ENCODE peak calls at places on chromosomes 12 and 14, in five cellular contexts. One of them, this sample, is unnamed.

GRCh38 chr14:50846171-50846880 is 15.4 kb upstream of the NIN start:
- DNase-seq in Peyer's patch: no peak
- DNase-seq in lower leg skin: no peak
- DNase-seq in stomach: no peak
- DNase-seq in adrenal gland: no peak
- DNase-seq in this sample: no peak

GRCh38 chr12:14913381-14913781 is 25.0 kb downstream of the ERP27 start:
- DNase-seq in Peyer's patch: no peak
- DNase-seq in lower leg skin: no peak
- DNase-seq in stomach: peak; percentile 38
- DNase-seq in adrenal gland: no peak
- DNase-seq in this sample: no peak

GRCh38 chr12:93802698-93803097 is 125.5 kb downstream of the CRADD start:
- DNase-seq in Peyer's patch: no peak
- DNase-seq in lower leg skin: no peak
- DNase-seq in stomach: no peak
- DNase-seq in adrenal gland: no peak
- DNase-seq in this sample: no peak

GRCh38 chr14:103629503-103630121 is 601 bp downstream of the KLC1 start:
- DNase-seq in Peyer's patch: peak; percentile 77
- DNase-seq in lower leg skin: peak; percentile 93
- DNase-seq in stomach: peak; percentile 55
- DNase-seq in adrenal gland: peak; percentile 53
- DNase-seq in this sample: peak; percentile 73

GRCh38 chr12:1013618-1014489 is 22.8 kb downstream of the ERC1 start:
- DNase-seq in Peyer's patch: no peak
- DNase-seq in lower leg skin: no peak
- DNase-seq in stomach: no peak
- DNase-seq in adrenal gland: peak; percentile 66
- DNase-seq in this sample: no peak

GRCh38 chr14:69932391-69932790 is 53.2 kb downstream of the SMOC1 start:
- DNase-seq in Peyer's patch: no peak
- DNase-seq in lower leg skin: no peak
- DNase-seq in stomach: no peak
- DNase-seq in adrenal gland: no peak
- DNase-seq in this sample: no peak

GRCh38 chr12:107684990-107685359 is 624 bp upstream of the PWP1 start:
- DNase-seq in Peyer's patch: no peak
- DNase-seq in lower leg skin: no peak
- DNase-seq in stomach: no peak
- DNase-seq in adrenal gland: peak; percentile 30
- DNase-seq in this sample: no peak

GRCh38 chr14:31897581-31898186 is 179.4 kb upstream of the ARHGAP5 start:
- DNase-seq in Peyer's patch: no peak
- DNase-seq in lower leg skin: no peak
- DNase-seq in stomach: no peak
- DNase-seq in adrenal gland: no peak
- DNase-seq in this sample: no peak

GRCh38 chr12:104555650-104556049 is 98.9 kb downstream of the CHST11 start:
- DNase-seq in Peyer's patch: no peak
- DNase-seq in lower leg skin: no peak
- DNase-seq in stomach: no peak
- DNase-seq in adrenal gland: no peak
- DNase-seq in this sample: no peak

GRCh38 chr12:97404093-97404492 is 58.5 kb upstream of the RMST start:
- DNase-seq in Peyer's patch: no peak
- DNase-seq in lower leg skin: no peak
- DNase-seq in stomach: no peak
- DNase-seq in adrenal gland: no peak
- DNase-seq in this sample: no peak

GRCh38 chr12:108633534-108634224 is at the start of gene SELPLG:
- DNase-seq in Peyer's patch: no peak
- DNase-seq in lower leg skin: peak; percentile 93
- DNase-seq in stomach: peak; percentile 69
- DNase-seq in adrenal gland: peak; percentile 44
- DNase-seq in this sample: peak; percentile 68

GRCh38 chr12:53973093-53974042 is at the start of gene HOXC11:
- DNase-seq in Peyer's patch: peak; percentile 46
- DNase-seq in lower leg skin: peak; percentile 92
- DNase-seq in stomach: no peak
- DNase-seq in adrenal gland: no peak
- DNase-seq in this sample: no peak
- TF ChIP-seq POLR2A in Peyer's patch: no peak
- TF ChIP-seq POLR2A in lower leg skin: no peak
- TF ChIP-seq POLR2A in stomach: no peak
- TF ChIP-seq POLR2A in adrenal gland: no peak
- TF ChIP-seq POLR2A in this sample: no peak

DNA sequence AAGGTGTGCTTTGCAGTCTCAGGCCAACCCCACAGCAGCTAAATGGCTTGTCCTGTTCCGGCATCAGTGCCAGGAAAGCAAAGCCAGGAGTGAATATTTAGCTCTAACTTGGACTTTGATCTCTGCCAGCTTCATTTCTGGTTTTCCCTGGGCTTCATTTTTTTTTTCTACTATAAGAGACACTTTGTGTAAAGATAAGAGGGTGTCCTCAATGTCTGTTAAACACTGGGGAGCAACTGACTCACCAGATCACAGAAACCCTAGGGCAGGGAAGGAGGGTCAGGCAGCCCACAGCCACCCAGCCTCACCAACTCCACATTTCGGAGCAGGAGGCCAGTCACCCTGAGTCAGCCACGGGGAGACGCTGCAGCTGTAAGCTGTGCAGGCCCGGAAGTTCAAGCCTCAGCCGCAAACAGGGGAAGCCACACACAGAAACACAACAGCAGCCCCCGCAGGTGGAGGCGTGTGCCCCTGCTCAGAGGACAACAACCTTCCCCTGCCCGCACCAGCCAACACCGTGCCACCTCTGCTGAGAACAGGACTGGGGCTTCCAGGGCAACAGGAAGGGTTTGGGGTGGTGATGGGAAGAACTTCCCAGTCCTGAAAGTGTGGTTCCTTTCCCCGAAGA is 6.3 kb downstream of the TNFRSF1A start:
- DNase-seq in Peyer's patch: peak; percentile 87
- DNase-seq in lower leg skin: peak; percentile 95
- DNase-seq in stomach: peak; percentile 81
- DNase-seq in adrenal gland: peak; percentile 92
- DNase-seq in this sample: peak; percentile 85
- TF ChIP-seq POLR2A in Peyer's patch: no peak
- TF ChIP-seq POLR2A in lower leg skin: no peak
- TF ChIP-seq POLR2A in stomach: no peak
- TF ChIP-seq POLR2A in adrenal gland: peak; percentile 60
- TF ChIP-seq POLR2A in this sample: peak; percentile 22

GRCh38 chr12:32897276-32897615 is 669 bp upstream of the PKP2 start:
- DNase-seq in Peyer's patch: no peak
- DNase-seq in lower leg skin: no peak
- DNase-seq in stomach: no peak
- DNase-seq in adrenal gland: no peak
- DNase-seq in this sample: no peak

GRCh38 chr12:32895688-32896437 is 714 bp downstream of the PKP2 start:
- DNase-seq in Peyer's patch: peak; percentile 77
- DNase-seq in lower leg skin: no peak
- DNase-seq in stomach: peak; percentile 47
- DNase-seq in adrenal gland: no peak
- DNase-seq in this sample: no peak

GRCh38 chr12:32897688-32898573 is 1.4 kb upstream of the PKP2 start:
- DNase-seq in Peyer's patch: no peak
- DNase-seq in lower leg skin: no peak
- DNase-seq in stomach: no peak
- DNase-seq in adrenal gland: no peak
- DNase-seq in this sample: no peak

GRCh38 chr12:32894566-32894965 is 2.0 kb downstream of the PKP2 start:
- DNase-seq in Peyer's patch: no peak
- DNase-seq in lower leg skin: no peak
- DNase-seq in stomach: no peak
- DNase-seq in adrenal gland: no peak
- DNase-seq in this sample: no peak

DNA sequence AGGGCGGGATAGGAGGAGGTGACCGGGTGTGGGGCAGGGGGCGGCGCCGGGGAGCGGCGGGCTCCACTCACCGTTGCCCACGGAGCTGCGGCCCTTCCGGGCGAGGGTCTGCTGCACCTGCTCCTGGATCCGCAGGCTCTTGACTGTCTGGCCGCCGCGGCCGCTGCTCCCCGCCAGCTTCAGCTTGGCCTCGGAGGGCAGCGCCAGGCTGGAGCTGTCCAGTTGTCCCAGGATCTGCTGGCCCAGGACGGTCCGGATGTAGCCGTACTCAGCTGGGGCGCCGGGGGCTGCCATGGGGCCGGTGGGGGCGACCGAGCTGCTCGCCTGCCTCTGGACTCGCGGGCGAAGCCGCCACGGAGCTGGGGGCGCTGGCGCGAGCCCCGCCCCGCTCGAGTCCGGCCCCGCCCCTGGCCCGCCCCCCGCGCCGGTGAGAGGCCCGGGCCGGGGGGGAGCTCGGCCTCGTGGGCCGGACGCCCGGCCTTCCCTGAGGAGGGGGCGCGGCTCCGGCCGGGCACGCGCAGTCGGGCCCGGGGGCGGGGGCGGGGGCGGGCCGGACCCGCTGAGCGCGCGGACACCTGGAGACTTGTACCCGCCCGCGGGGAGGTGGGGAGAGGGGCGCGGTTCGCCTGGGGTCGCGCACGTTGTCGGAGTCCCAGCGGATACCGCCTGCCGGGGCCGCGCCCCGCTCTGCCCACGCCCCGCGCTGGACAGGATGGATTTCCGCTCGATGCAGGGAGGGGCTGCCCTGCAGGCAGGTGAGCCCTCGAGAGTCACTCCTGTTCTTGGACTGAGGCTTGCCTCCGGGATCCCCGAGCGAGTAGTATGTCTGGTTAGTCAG is at the start of gene PKP2:
- DNase-seq in Peyer's patch: peak; percentile 92
- DNase-seq in lower leg skin: peak; percentile 87
- DNase-seq in stomach: peak; percentile 91
- DNase-seq in adrenal gland: peak; percentile 48
- DNase-seq in this sample: no peak
- TF ChIP-seq POLR2A in Peyer's patch: peak; percentile 55
- TF ChIP-seq POLR2A in lower leg skin: no peak
- TF ChIP-seq POLR2A in stomach: no peak
- TF ChIP-seq POLR2A in adrenal gland: no peak
- TF ChIP-seq POLR2A in this sample: no peak

DNA sequence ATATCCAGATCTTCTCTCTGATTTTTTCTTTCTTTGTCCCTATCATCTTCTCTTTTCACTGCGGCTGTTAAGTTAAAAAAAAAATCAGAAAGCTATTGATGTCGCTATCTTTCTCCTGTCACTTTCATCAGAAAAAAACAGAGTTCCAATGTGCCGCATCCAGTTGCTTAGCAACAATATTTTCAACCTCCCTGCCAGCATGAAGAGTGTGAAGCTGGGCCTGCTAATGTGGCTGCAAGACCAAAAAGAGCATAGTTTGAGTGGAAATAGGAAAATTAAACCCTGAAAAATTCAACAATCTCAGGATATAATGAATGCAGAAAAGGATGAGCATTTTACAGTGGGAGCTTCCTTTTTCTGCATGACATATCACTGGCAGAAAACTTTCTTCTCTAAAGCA is 1025.4 kb upstream of the LRFN5 start:
- DNase-seq in Peyer's patch: no peak
- DNase-seq in lower leg skin: no peak
- DNase-seq in stomach: no peak
- DNase-seq in adrenal gland: no peak
- DNase-seq in this sample: no peak
- TF ChIP-seq POLR2A in Peyer's patch: no peak
- TF ChIP-seq POLR2A in lower leg skin: no peak
- TF ChIP-seq POLR2A in stomach: no peak
- TF ChIP-seq POLR2A in adrenal gland: no peak
- TF ChIP-seq POLR2A in this sample: no peak

DNA sequence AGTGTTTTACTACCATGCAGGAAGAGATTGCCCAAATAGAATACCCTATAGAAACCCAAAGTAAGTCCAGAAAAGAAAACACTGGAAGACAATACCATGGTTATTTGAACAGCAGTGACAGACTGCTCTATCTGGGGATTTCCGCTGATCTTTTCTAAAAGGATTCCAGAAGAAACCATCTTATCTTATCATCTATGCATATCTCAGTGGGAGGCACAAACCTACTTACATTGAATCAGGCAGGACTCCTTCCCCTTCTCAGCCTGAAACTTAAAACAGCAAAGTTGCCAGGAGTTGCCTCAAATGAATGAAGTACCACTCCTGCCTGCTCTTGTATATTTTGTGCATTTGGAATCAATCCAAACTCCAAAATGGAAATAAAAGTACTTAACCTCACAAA is 56.7 kb upstream of the NR2C1 start:
- DNase-seq in Peyer's patch: no peak
- DNase-seq in lower leg skin: no peak
- DNase-seq in stomach: no peak
- DNase-seq in adrenal gland: no peak
- DNase-seq in this sample: no peak
- TF ChIP-seq POLR2A in Peyer's patch: no peak
- TF ChIP-seq POLR2A in lower leg skin: no peak
- TF ChIP-seq POLR2A in stomach: no peak
- TF ChIP-seq POLR2A in adrenal gland: no peak
- TF ChIP-seq POLR2A in this sample: no peak

GRCh38 chr14:55271572-55272414 is 572 bp downstream of the FBXO34 start:
- DNase-seq in Peyer's patch: peak; percentile 84
- DNase-seq in lower leg skin: peak; percentile 93
- DNase-seq in stomach: peak; percentile 68
- DNase-seq in adrenal gland: peak; percentile 80
- DNase-seq in this sample: peak; percentile 60
- TF ChIP-seq POLR2A in Peyer's patch: peak; percentile 76
- TF ChIP-seq POLR2A in lower leg skin: no peak
- TF ChIP-seq POLR2A in stomach: no peak
- TF ChIP-seq POLR2A in adrenal gland: peak; percentile 75
- TF ChIP-seq POLR2A in this sample: peak; percentile 50